ENCODE peak calls at places on chromosomes 12 and 14, in seven cellular contexts. R, K, C, O, S, M and I are unnamed samples.

GRCh38 chr12:116247377-116247776 is 30.1 kb downstream of the MED13L start:
- DNase-seq in R (no peak), K (no peak), C (no peak), O (no peak), S (no peak), M (no peak), I (no peak)

GRCh38 chr12:92729773-92730305 is 27.1 kb downstream of the PLEKHG7 start:
- DNase-seq in R (no peak), K (no peak), C (no peak), O (no peak), S (no peak), M (no peak), I (no peak)

GRCh38 chr14:54000341-54000811 is 43.8 kb upstream of the BMP4 start:
- DNase-seq in R (no peak), K (no peak), C (no peak), O (no peak), S (no peak), M (no peak), I (no peak)

GRCh38 chr12:79414252-79414651 is 276.5 kb downstream of the PAWR start:
- DNase-seq in R (no peak), K (no peak), C (no peak), O (no peak), S (no peak), M (no peak), I (no peak)

GRCh38 chr12:51217133-51217967 is 512 bp downstream of the POU6F1 start:
- DNase-seq in R (no peak), K (no peak), C (peak), O (peak), S (peak), M (peak), I (peak)

GRCh38 chr12:65822732-65823480 is 1.4 kb upstream of the HMGA2 start:
- DNase-seq in R (peak), K (no peak), C (no peak), O (no peak), S (peak), M (no peak), I (peak)

GRCh38 chr12:115456946-115457689 is 773.1 kb upstream of the TBX3 start:
- DNase-seq in R (peak), K (no peak), C (no peak), O (no peak), S (peak), M (no peak), I (no peak)

GRCh38 chr12:69330475-69331473 is 17.4 kb upstream of the LYZ start:
- DNase-seq in R (no peak), K (no peak), C (peak), O (peak), S (peak), M (peak), I (peak)

GRCh38 chr14:94421316-94421715 is 31.3 kb downstream of the SERPINA11 start:
- DNase-seq in R (no peak), K (no peak), C (no peak), O (no peak), S (no peak), M (no peak), I (no peak)

GRCh38 chr14:91837076-91837475 is 30.3 kb downstream of the TC2N start:
- DNase-seq in R (no peak), K (no peak), C (no peak), O (no peak), S (no peak), M (no peak), I (peak)

GRCh38 chr12:89988156-89988555 is 279.5 kb upstream of the ATP2B1 start:
- DNase-seq in R (no peak), K (no peak), C (no peak), O (no peak), S (no peak), M (no peak), I (no peak)

GRCh38 chr12:109056891-109057290 is 4.5 kb downstream of the USP30 start:
- DNase-seq in R (no peak), K (no peak), C (no peak), O (no peak), S (no peak), M (no peak), I (no peak)

GRCh38 chr14:71423481-71423880 is 508.7 kb upstream of the RGS6 start:
- DNase-seq in R (no peak), K (no peak), C (no peak), O (no peak), S (no peak), M (no peak), I (no peak)

GRCh38 chr14:73753887-73754880 is 40.0 kb upstream of the PNMA1 start:
- DNase-seq in R (no peak), K (no peak), C (no peak), O (no peak), S (no peak), M (peak), I (peak)

GRCh38 chr12:47891356-47891755 is 13.4 kb downstream of the VDR start:
- DNase-seq in R (no peak), K (no peak), C (no peak), O (no peak), S (no peak), M (no peak), I (no peak)

GRCh38 chr12:47636908-47637780 is 68.7 kb downstream of the RPAP3 start:
- DNase-seq in R (peak), K (peak), C (no peak), O (peak), S (peak), M (peak), I (no peak)

GRCh38 chr12:8912910-8913309 is 1.4 kb upstream of the PHC1 start:
- DNase-seq in R (no peak), K (peak), C (no peak), O (no peak), S (no peak), M (peak), I (peak)
- TF ChIP-seq CTCF in R (no peak), K (peak), C (no peak), O (peak), S (peak), M (peak), I (peak)

GRCh38 chr12:12333980-12334709 is 15.9 kb downstream of the MANSC1 start:
- DNase-seq in R (peak), K (no peak), C (peak), O (peak), S (peak), M (peak), I (peak)

GRCh38 chr12:12334710-12335040 is 15.4 kb downstream of the MANSC1 start:
- DNase-seq in R (no peak), K (no peak), C (no peak), O (no peak), S (no peak), M (no peak), I (no peak)

GRCh38 chr12:12336049-12336411 is 14.0 kb downstream of the MANSC1 start:
- DNase-seq in R (peak), K (no peak), C (no peak), O (no peak), S (no peak), M (no peak), I (no peak)

GRCh38 chr12:12338528-12339168 is 11.4 kb downstream of the MANSC1 start:
- DNase-seq in R (no peak), K (no peak), C (no peak), O (no peak), S (no peak), M (no peak), I (no peak)

GRCh38 chr12:12336511-12336910 is 13.5 kb downstream of the MANSC1 start:
- DNase-seq in R (no peak), K (no peak), C (no peak), O (no peak), S (no peak), M (no peak), I (no peak)
- TF ChIP-seq CTCF in R (no peak), K (no peak), C (no peak), O (no peak), S (no peak), M (no peak), I (no peak)

DNA sequence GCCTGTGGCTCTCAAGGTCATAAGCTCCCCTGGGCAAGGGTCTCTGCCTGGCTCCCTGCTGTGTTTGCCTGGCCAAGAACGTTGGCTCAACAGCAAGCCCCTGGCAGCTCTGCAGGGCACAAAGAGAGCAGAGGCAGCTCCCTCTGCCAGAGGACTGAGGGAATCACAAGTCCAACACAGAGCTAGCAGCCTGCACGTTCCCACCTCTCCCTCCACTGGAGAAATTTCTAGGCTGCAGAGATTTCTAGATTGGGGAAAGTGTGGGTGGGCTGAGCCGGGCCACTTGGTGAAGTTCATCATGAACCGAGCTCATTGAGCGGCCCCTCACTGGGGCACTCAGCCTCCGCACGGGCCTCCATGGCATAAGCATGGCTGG is 19.8 kb downstream of the ZFYVE21 start:
- DNase-seq in R (no peak), K (no peak), C (peak), O (no peak), S (no peak), M (no peak), I (no peak)
- TF ChIP-seq CTCF in R (no peak), K (no peak), C (no peak), O (no peak), S (no peak), M (no peak), I (no peak)

GRCh38 chr14:55874785-55875184 is 243.4 kb upstream of the PELI2 start:
- DNase-seq in R (no peak), K (no peak), C (no peak), O (no peak), S (no peak), M (no peak), I (no peak)
- TF ChIP-seq CTCF in R (no peak), K (no peak), C (no peak), O (no peak), S (no peak), M (no peak), I (no peak)

DNA sequence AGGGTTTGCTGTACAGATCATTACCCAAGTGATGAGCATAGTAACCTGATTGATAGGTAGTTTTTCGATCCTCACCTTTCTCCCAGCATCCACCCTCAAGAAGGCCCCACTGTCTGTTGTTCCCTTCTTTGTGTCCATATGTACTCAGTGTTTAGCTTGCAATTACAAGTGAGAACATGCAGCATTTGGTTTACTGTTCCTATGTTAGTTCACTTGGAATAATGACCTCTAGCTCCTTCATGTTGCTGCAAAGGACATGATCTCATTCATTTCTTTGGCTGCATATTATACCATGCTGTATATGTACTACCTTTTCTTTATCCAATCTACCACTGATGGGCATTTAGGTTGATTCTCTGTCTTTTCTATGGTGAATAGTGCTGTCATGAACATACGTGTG is 181.6 kb upstream of the FOXG1 start:
- DNase-seq in R (no peak), K (no peak), C (no peak), O (no peak), S (no peak), M (no peak), I (no peak)
- TF ChIP-seq CTCF in R (no peak), K (no peak), C (no peak), O (no peak), S (no peak), M (no peak), I (no peak)

GRCh38 chr14:68824517-68825347 is 31.9 kb upstream of the ZFP36L1 start:
- DNase-seq in R (peak), K (no peak), C (peak), O (no peak), S (peak), M (peak), I (peak)
- TF ChIP-seq CTCF in R (peak), K (peak), C (peak), O (peak), S (peak), M (peak), I (peak)

GRCh38 chr12:46124132-46124847 is 133.9 kb upstream of the SCAF11 start:
- DNase-seq in R (no peak), K (no peak), C (no peak), O (no peak), S (no peak), M (no peak), I (no peak)

GRCh38 chr12:46126050-46126727 is 135.8 kb upstream of the SCAF11 start:
- DNase-seq in R (no peak), K (no peak), C (no peak), O (no peak), S (no peak), M (no peak), I (peak)

GRCh38 chr12:46124848-46125619 is 134.7 kb upstream of the SCAF11 start:
- DNase-seq in R (peak), K (peak), C (peak), O (peak), S (peak), M (peak), I (peak)
- TF ChIP-seq CTCF in R (peak), K (peak), C (peak), O (peak), S (peak), M (peak), I (peak)

DNA sequence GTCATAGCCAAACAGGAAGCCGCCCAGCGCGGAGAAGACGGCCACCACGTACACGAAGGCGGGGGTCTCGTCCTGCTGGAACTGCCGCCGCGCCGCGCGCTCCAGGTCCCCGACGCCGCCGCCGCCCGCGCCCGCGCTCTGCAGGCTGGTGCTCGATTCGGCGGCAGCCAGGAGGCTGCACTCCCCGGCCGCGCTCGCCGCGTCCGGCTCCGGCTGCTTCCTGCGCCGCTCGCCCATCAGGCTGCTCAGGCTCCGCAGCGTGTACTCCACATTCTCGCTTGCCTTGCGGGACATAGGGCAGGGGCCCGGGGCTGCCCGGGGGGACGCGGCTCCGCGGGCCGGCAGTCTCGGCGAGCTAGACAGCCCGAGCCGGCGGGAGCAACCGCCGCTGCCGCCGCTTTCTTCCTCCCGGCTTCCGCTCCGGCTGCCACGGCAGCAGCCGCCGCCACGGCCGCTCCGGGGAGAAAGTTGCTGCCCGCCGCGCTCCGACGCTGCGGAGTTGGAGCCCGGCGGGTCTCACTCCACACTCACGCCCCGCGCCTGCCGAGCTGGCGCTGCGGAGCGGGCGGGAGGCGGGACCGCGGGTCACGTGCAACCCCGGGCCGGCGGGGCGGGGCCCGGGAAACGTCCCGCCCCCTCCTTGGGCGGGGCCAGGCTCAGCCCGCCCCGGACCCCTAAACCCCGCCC is at the start of gene SLC2A13:
- DNase-seq in R (peak), K (no peak), C (peak), O (peak), S (peak), M (peak), I (peak)
- TF ChIP-seq CTCF in R (no peak), K (no peak), C (no peak), O (no peak), S (no peak), M (no peak), I (no peak)

GRCh38 chr12:29673346-29673745 is 110.4 kb downstream of the TMTC1 start:
- DNase-seq in R (no peak), K (no peak), C (no peak), O (no peak), S (no peak), M (no peak), I (no peak)
- TF ChIP-seq CTCF in R (no peak), K (no peak), C (no peak), O (no peak), S (no peak), M (no peak), I (no peak)